ENCODE peak calls at places on chromosomes 12 and 14, in eight cellular contexts. M is colonic mucosa; Y is aorta; F is mucosa of descending colon; T is body of pancreas; J is suprapubic skin; B is psoas muscle; Q is CD8-positive, alpha-beta T cell. L is an unnamed sample.

GRCh38 chr12:106193404-106194215 is 54.2 kb downstream of the CKAP4 start:
- DNase-seq in Q (no peak), M (no peak), F (no peak), T (no peak), Y (no peak), J (no peak), B (no peak), L (no peak)

GRCh38 chr12:92244036-92244435 is 98.4 kb upstream of the BTG1 start:
- DNase-seq in Q (no peak), M (peak; percentile 24), F (no peak), T (peak; percentile 30), B (no peak), J (no peak), Y (no peak), L (no peak)

GRCh38 chr14:90274808-90275454 is 18.6 kb downstream of the PSMC1 start:
- DNase-seq in Q (no peak), B (no peak), M (no peak), F (no peak), T (no peak), J (no peak), Y (peak; percentile 55), L (no peak)

GRCh38 chr14:24372701-24373416 is 4.9 kb downstream of the NFATC4 start:
- DNase-seq in J (no peak), T (no peak), B (peak; percentile 63), M (no peak), Y (no peak), F (no peak), Q (no peak), L (peak; percentile 29)

GRCh38 chr14:70018246-70018645 is 139.0 kb downstream of the SMOC1 start:
- DNase-seq in J (no peak), M (no peak), B (no peak), T (no peak), Q (no peak), F (no peak), Y (no peak), L (no peak)

GRCh38 chr14:90368946-90369721 is 27.7 kb upstream of the CALM1 start:
- DNase-seq in B (no peak), M (peak; percentile 46), J (no peak), Y (no peak), F (no peak), T (no peak), Q (no peak), L (no peak)

GRCh38 chr12:81819991-81820633 is 61.0 kb upstream of the PPFIA2 start:
- DNase-seq in Q (no peak), T (no peak), B (no peak), J (no peak), M (no peak), F (no peak), Y (no peak), L (no peak)

GRCh38 chr12:104682790-104683279 is 226.1 kb downstream of the CHST11 start:
- DNase-seq in B (no peak), Y (no peak), T (no peak), M (no peak), J (no peak), Q (peak; percentile 46), F (no peak), L (no peak)

GRCh38 chr14:43464968-43465367 is 1042.1 kb downstream of the FSCB start:
- DNase-seq in B (no peak), T (no peak), Y (no peak), M (no peak), F (no peak), J (no peak), Q (no peak), L (no peak)

GRCh38 chr12:95784286-95784685 is 6.3 kb downstream of the NTN4 start:
- DNase-seq in T (no peak), Q (no peak), Y (no peak), B (no peak), J (no peak), M (no peak), F (no peak), L (no peak)

GRCh38 chr12:32437095-32437515 is 37.7 kb downstream of the FGD4 start:
- DNase-seq in J (no peak), Y (no peak), M (no peak), F (no peak), T (no peak), B (no peak), Q (no peak), L (no peak)

GRCh38 chr12:96015672-96016071 is 19.5 kb upstream of the HAL start:
- DNase-seq in Y (peak; percentile 44), B (no peak), T (peak; percentile 27), F (no peak), Q (no peak), M (peak; percentile 22), J (no peak), L (no peak)

GRCh38 chr14:69615471-69616407 is 4.3 kb downstream of the SUSD6 start:
- DNase-seq in Y (peak; percentile 68), M (peak; percentile 52), Q (peak; percentile 32), F (no peak), T (peak; percentile 48), B (no peak), J (no peak), L (peak; percentile 19)

GRCh38 chr12:55830601-55831406 is 1.4 kb upstream of the DNAJC14 start:
- DNase-seq in J (peak; percentile 88), F (peak; percentile 85), M (peak; percentile 85), Y (peak; percentile 86), Q (peak; percentile 44), T (peak; percentile 61), B (peak; percentile 83), L (peak; percentile 72)

GRCh38 chr12:13950502-13950901 is 30.9 kb downstream of the GRIN2B start:
- DNase-seq in T (no peak), Q (no peak), J (no peak), Y (no peak), F (no peak), M (no peak), B (no peak), L (no peak)

GRCh38 chr12:78239566-78239965 is 408.9 kb downstream of the NAV3 start:
- DNase-seq in Q (no peak), B (no peak), J (no peak), T (no peak), M (no peak), F (no peak), Y (no peak), L (no peak)

GRCh38 chr12:28027328-28027727 is 54.8 kb upstream of the PTHLH start:
- DNase-seq in J (no peak), T (no peak), B (no peak), Q (no peak), F (no peak), M (no peak), Y (no peak), L (peak; percentile 83)

GRCh38 chr14:33777651-33778050 is 173.2 kb downstream of the EGLN3 start:
- DNase-seq in J (no peak), T (no peak), B (no peak), M (no peak), Q (no peak), Y (no peak), F (no peak), L (peak; percentile 51)

GRCh38 chr14:34243001-34243400 is 219.0 kb downstream of the SPTSSA start:
- DNase-seq in Q (no peak), B (no peak), T (no peak), F (no peak), Y (no peak), M (no peak), J (no peak), L (no peak)

GRCh38 chr14:101815994-101816393 is 54.5 kb downstream of the PPP2R5C start:
- DNase-seq in B (no peak), Q (no peak), M (no peak), F (no peak), T (no peak), J (no peak), Y (no peak), L (no peak)

GRCh38 chr14:101819251-101819990 is 57.9 kb downstream of the PPP2R5C start:
- DNase-seq in Y (no peak), F (peak; percentile 80), M (no peak), B (no peak), Q (peak; percentile 73), T (no peak), J (no peak), L (no peak)

GRCh38 chr14:101820283-101820798 is 58.8 kb downstream of the PPP2R5C start:
- DNase-seq in Y (no peak), F (no peak), J (no peak), M (no peak), B (no peak), Q (peak; percentile 25), T (no peak), L (no peak)

GRCh38 chr14:101814869-101815268 is 53.4 kb downstream of the PPP2R5C start:
- DNase-seq in J (no peak), Q (no peak), F (no peak), T (no peak), M (no peak), B (no peak), Y (no peak), L (no peak)

GRCh38 chr14:101817511-101818001 is 56.0 kb downstream of the PPP2R5C start:
- DNase-seq in Q (no peak), B (no peak), J (no peak), F (no peak), M (no peak), T (no peak), Y (no peak), L (no peak)
- H3K4me3 ChIP-seq in Q (peak overlapping the region; percentile 42), B (no peak overlapping the region), J (no peak overlapping the region), F (no peak overlapping the region), M (no peak overlapping the region), T (no peak overlapping the region), Y (no peak overlapping the region), L (no peak overlapping the region)

DNA sequence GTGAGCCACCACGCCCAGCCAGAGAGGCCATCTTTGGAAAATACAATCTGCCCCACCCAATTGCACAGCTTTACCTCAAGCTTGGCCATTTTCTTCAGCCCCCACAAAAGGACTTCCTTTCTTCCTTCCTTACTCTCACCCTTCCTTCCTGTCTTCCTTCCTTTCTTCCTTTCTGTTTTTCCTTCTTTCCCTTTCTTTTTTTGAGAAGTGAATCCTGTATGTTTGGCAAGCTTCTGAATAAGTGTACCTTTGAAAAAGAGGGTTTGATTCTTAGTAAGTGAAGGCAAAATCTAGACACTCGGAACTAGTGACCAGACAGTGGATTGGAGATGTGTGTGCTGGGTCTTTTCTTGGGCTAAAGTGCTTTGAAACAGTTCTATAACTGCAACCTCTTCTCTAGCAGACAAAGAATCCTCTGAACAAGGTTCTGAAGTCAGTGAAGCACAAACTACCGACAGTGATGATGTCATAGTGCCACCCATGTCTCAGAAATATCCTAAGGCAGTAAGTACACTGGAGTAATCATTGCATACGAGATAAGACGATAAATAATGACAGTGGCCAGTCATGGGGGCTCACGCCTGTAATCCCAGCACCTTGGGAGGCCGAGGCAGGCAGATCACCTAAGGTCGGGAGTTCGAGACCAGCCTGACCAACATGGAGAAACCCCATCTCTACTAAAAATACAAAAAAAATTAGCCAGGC is 49.5 kb downstream of the SUPT16H start:
- DNase-seq in M (no peak), T (no peak), J (no peak), Y (no peak), F (no peak), Q (no peak), B (no peak), L (no peak)
- H3K4me1 ChIP-seq in M (no peaks in the 10 kb centered on the region), T (no peaks in the 10 kb centered on the region), J (no peaks in the 10 kb centered on the region), Y (no peaks in the 10 kb centered on the region), F (no peaks in the 10 kb centered on the region), Q (no peaks in the 10 kb centered on the region), B (no peaks in the 10 kb centered on the region), L (no peaks in the 10 kb centered on the region)

GRCh38 chr12:62267026-62267425 is 6.8 kb downstream of the USP15 start:
- DNase-seq in F (no peak), J (no peak), M (no peak), B (no peak), T (no peak), Q (no peak), Y (no peak), L (no peak)
- H3K4me3 ChIP-seq in F (no peak overlapping the region), J (no peak overlapping the region), M (no peak overlapping the region), B (no peak overlapping the region), T (no peak overlapping the region), Q (no peak overlapping the region), Y (no peak overlapping the region), L (no peak overlapping the region)

GRCh38 chr12:124549629-124550028 is 17.8 kb downstream of the NCOR2 start:
- DNase-seq in J (no peak), Y (no peak), M (no peak), Q (no peak), B (no peak), F (no peak), T (no peak), L (no peak)
- H3K4me1 ChIP-seq in J (peaks cover 78% of the 10 kb centered on the region), Y (no peaks in the 10 kb centered on the region), M (peaks cover 10% of the 10 kb centered on the region), Q (peaks cover 59% of the 10 kb centered on the region), B (peaks cover 78% of the 10 kb centered on the region), F (peaks cover 27% of the 10 kb centered on the region), T (peaks cover 54% of the 10 kb centered on the region), L (peaks cover 51% of the 10 kb centered on the region)

L was measured in SJCRH30.